ENCODE peak calls at places on chromosomes 1 and 21, in four cellular contexts. U is mucosa of descending colon, I is foreskin fibroblast, E is A673. S is an unnamed sample.

GRCh38 chr1:156602557-156602993 is 1.3 kb upstream of the GPATCH4 start:
- DNase-seq in U (no peak), I (no peak), E (peak), S (no peak)

GRCh38 chr1:180926164-180926981 is 13.7 kb downstream of the KIAA1614 start:
- DNase-seq in U (no peak), I (no peak), E (peak), S (peak)

GRCh38 chr1:26771643-26772321 is 16.0 kb upstream of the PIGV start:
- DNase-seq in U (no peak), I (peak), E (peak), S (peak)

GRCh38 chr1:25217598-25218232 is 14.6 kb downstream of the SYF2 start:
- DNase-seq in U (no peak), I (no peak), E (no peak), S (no peak)

GRCh38 chr1:92485374-92486250 is 1.1 kb downstream of the GFI1 start:
- DNase-seq in U (peak), I (no peak), E (peak), S (no peak)

GRCh38 chr1:118116401-118116800 is 68.6 kb downstream of the SPAG17 start:
- DNase-seq in U (no peak), I (peak), E (no peak), S (peak)

GRCh38 chr1:225597926-225598575 is 54.9 kb downstream of the ENAH start:
- DNase-seq in U (no peak), I (peak), E (no peak), S (no peak)

GRCh38 chr1:11979453-11979817 is 809 bp upstream of the MFN2 start:
- DNase-seq in U (no peak), I (no peak), E (peak), S (no peak)

GRCh38 chr1:55965981-55966461 is 613.3 kb downstream of the PLPP3 start:
- DNase-seq in U (no peak), I (no peak), E (no peak), S (no peak)

GRCh38 chr1:43454270-43455011 is 710 bp upstream of the HYI start:
- DNase-seq in U (peak), I (peak), E (peak), S (peak)

GRCh38 chr1:159869173-159869572 is 6.7 kb upstream of the VSIG8 start:
- DNase-seq in U (no peak), I (peak), E (no peak), S (no peak)

GRCh38 chr1:158932171-158932570 is 819 bp downstream of the PYHIN1 start:
- DNase-seq in U (no peak), I (no peak), E (no peak), S (no peak)

GRCh38 chr1:231192620-231193163 is 30.8 kb downstream of the TRIM67 start:
- DNase-seq in U (no peak), I (no peak), E (no peak), S (no peak)

GRCh38 chr1:110171134-110171733 is 20.9 kb downstream of the SLC6A17 start:
- DNase-seq in U (no peak), I (no peak), E (no peak), S (no peak)

GRCh38 chr1:245258271-245258920 is 103.6 kb downstream of the KIF26B start:
- DNase-seq in U (no peak), I (no peak), E (no peak), S (no peak)

GRCh38 chr1:28792644-28793121 is 19.3 kb upstream of the OPRD1 start:
- DNase-seq in U (no peak), I (no peak), E (no peak), S (no peak)

GRCh38 chr1:228464487-228464983 is 22.6 kb upstream of the RNF187 start:
- DNase-seq in U (peak), I (peak), E (peak), S (no peak)

GRCh38 chr1:151809625-151810556 is 4.7 kb upstream of the LINGO4 start:
- DNase-seq in U (no peak), I (no peak), E (no peak), S (no peak)

GRCh38 chr1:117674521-117675400 is 68.9 kb downstream of the TENT5C start:
- DNase-seq in U (no peak), I (no peak), E (peak), S (no peak)

GRCh38 chr1:110262846-110263631 is 52.9 kb downstream of the KCNC4 start:
- DNase-seq in U (no peak), I (no peak), E (no peak), S (no peak)

GRCh38 chr1:33616780-33617179 is 144.3 kb downstream of the ZSCAN20 start:
- DNase-seq in U (no peak), I (no peak), E (no peak), S (no peak)

GRCh38 chr1:218025454-218025853 is 259.6 kb upstream of the RRP15 start:
- DNase-seq in U (no peak), I (peak), E (no peak), S (peak)

GRCh38 chr1:111358964-111359363 is 68.3 kb downstream of the CHIA start:
- DNase-seq in U (no peak), I (no peak), E (no peak), S (no peak)

GRCh38 chr1:25863486-25864262 is 4.4 kb upstream of the AUNIP start:
- DNase-seq in U (no peak), I (no peak), E (no peak), S (no peak)

GRCh38 chr1:20660363-20661234 is 570 bp downstream of the DDOST start:
- DNase-seq in U (no peak), I (no peak), E (no peak), S (no peak)

GRCh38 chr1:10880063-10880462 is 83.6 kb upstream of the CASZ1 start:
- DNase-seq in U (no peak), I (no peak), E (no peak), S (no peak)

GRCh38 chr1:218322762-218323161 is 22.4 kb upstream of the TGFB2 start:
- DNase-seq in U (no peak), I (no peak), E (no peak), S (no peak)

GRCh38 chr1:209689484-209689883 is 14.3 kb downstream of the G0S2 start:
- DNase-seq in U (no peak), I (no peak), E (peak), S (no peak)

GRCh38 chr1:110916669-110917306 is 43.8 kb downstream of the CD53 start:
- DNase-seq in U (no peak), I (peak), E (peak), S (peak)

GRCh38 chr1:220786057-220786336 is 716 bp upstream of the MTARC1 start:
- DNase-seq in U (no peak), I (no peak), E (no peak), S (no peak)

GRCh38 chr1:170010443-170010842 is 64.1 kb downstream of the KIFAP3 start:
- DNase-seq in U (no peak), I (peak), E (peak), S (no peak)

GRCh38 chr1:109298666-109299086 is 8.1 kb downstream of the MYBPHL start:
- DNase-seq in U (no peak), I (peak), E (no peak), S (no peak)

GRCh38 chr21:43829575-43830119 is 35.4 kb upstream of the AGPAT3 start:
- DNase-seq in U (no peak), I (no peak), E (peak), S (no peak)
- TF ChIP-seq CTCF in U (no peak), I (no peak), E (peak), S (no peak)

GRCh38 chr21:44785620-44786344 is 15.8 kb downstream of the UBE2G2 start:
- DNase-seq in U (no peak), I (no peak), E (peak), S (no peak)
- H3K4me3 ChIP-seq in U (no peak), I (no peak), E (no peak), S (no peak)

GRCh38 chr1:69312055-69312732 is 255.5 kb upstream of the LRRC7 start:
- DNase-seq in U (no peak), I (no peak), E (no peak), S (no peak)

GRCh38 chr1:69313118-69313517 is 254.6 kb upstream of the LRRC7 start:
- DNase-seq in U (no peak), I (no peak), E (no peak), S (no peak)

GRCh38 chr1:69315416-69315815 is 252.3 kb upstream of the LRRC7 start:
- DNase-seq in U (no peak), I (no peak), E (no peak), S (no peak)

GRCh38 chr1:69319287-69319686 is 248.4 kb upstream of the LRRC7 start:
- DNase-seq in U (no peak), I (no peak), E (no peak), S (no peak)

DNA sequence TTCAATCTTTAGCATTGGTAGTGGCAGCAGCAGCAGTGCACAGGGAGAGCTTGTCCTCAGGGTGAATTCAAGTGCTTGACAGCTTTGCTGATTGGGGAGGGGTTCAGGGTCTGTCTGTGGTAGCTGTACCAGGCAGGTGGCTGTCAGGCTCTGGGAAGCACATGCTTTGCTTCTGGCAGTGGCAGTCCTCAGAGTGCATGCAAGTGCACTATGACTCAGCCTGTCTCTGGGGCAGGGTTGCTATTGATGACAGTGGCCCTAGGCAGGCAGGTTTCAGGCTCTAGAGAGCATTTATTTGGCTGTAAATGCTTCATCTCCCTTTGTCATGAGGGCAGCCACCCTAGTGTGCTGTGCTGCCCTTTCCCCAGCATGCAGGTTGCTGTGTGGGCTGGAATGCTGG is 251.9 kb upstream of the LRRC7 start:
- DNase-seq in U (no peak), I (no peak), E (no peak), S (no peak)
- TF ChIP-seq CTCF in U (no peak), I (no peak), E (no peak), S (no peak)

GRCh38 chr1:31646259-31646960 is 1.7 kb upstream of the PEF1 start:
- DNase-seq in U (no peak), I (no peak), E (no peak), S (no peak)
- H3K4me3 ChIP-seq in U (no peak), I (no peak), E (no peak), S (no peak)

GRCh38 chr1:1889847-1890505 is 911 bp downstream of the GNB1 start:
- DNase-seq in U (peak), I (peak), E (peak), S (no peak)
- TF ChIP-seq CTCF in U (no peak), I (no peak), E (no peak), S (no peak)

DNA sequence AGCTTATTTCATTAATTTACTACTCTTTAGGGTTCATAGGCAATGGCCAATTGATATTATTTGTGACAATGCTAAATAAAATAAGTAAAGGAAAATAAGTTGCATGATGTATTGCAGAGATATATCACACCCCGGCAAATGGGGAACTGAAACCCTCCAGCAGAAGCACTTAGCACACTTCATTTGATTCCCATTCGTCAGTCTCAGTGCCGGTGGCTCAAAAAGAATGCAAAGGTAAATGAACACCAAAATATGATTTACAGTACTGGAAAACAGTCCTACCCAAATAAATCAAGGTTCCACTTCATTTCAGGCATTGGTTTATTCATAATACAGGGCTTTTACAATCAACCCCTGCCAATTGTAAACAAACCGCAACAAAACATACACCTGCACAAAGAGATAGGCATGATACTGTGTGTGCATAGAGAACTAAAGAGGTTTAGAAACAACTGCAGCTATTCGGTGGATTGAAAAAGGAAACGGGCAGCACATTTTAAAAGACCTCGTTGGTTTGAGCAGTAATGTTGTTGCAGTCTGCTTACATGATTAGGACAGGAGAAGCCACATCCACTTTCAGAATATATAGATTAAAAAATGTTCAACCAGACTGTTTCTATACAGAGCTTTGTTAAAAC is 1019.2 kb downstream of the TTLL7 start:
- DNase-seq in U (no peak), I (no peak), E (no peak), S (no peak)
- H3K4me3 ChIP-seq in U (no peak), I (no peak), E (no peak), S (no peak)

GRCh38 chr1:1040004-1040991 is 20.4 kb downstream of the AGRN start:
- DNase-seq in U (peak), I (peak), E (peak), S (no peak)
- TF ChIP-seq CTCF in U (no peak), I (peak), E (peak), S (no peak)

GRCh38 chr1:51344276-51344601 is 13.9 kb upstream of the TTC39A start:
- DNase-seq in U (no peak), I (no peak), E (no peak), S (no peak)
- H3K4me3 ChIP-seq in U (no peak), I (no peak), E (no peak), S (no peak)

GRCh38 chr1:243500506-243500905 is 244.7 kb downstream of the SDCCAG8 start:
- DNase-seq in U (no peak), I (no peak), E (no peak), S (no peak)

GRCh38 chr1:243499248-243499647 is 243.4 kb downstream of the SDCCAG8 start:
- DNase-seq in U (no peak), I (no peak), E (no peak), S (no peak)

GRCh38 chr1:243497939-243498681 is 242.3 kb downstream of the SDCCAG8 start:
- DNase-seq in U (no peak), I (no peak), E (no peak), S (no peak)

GRCh38 chr1:243501002-243501401 is 245.2 kb downstream of the SDCCAG8 start:
- DNase-seq in U (no peak), I (peak), E (no peak), S (no peak)

GRCh38 chr1:243499711-243500110 is 243.9 kb downstream of the SDCCAG8 start:
- DNase-seq in U (no peak), I (no peak), E (no peak), S (no peak)
- TF ChIP-seq CTCF in U (no peak), I (no peak), E (no peak), S (no peak)